ENCODE peak calls at places on chromosome 13, in six cellular contexts. Z is HCT116, X is HepG2, V is WTC11, G is H1, O is GM12878. S is an unnamed sample.

GRCh38 chr13:48573213-48573612 is 40.3 kb upstream of the RCBTB2 start:
- DNase-seq in Z (no peak), X (no peak), V (no peak), G (no peak), O (no peak), S (no peak)

GRCh38 chr13:84649853-84650252 is 767.6 kb upstream of the SLITRK1 start:
- DNase-seq in Z (no peak), X (no peak), V (no peak), G (no peak), O (no peak), S (no peak)

GRCh38 chr13:21175656-21176194 is 627 bp downstream of the SKA3 start:
- DNase-seq in Z (no peak), X (peak), V (no peak), G (no peak), O (no peak), S (no peak)

GRCh38 chr13:109275848-109276247 is 510.5 kb downstream of the IRS2 start:
- DNase-seq in Z (no peak), X (no peak), V (peak), G (no peak), O (no peak), S (no peak)

GRCh38 chr13:70668293-70668692 is 560.0 kb upstream of the KLHL1 start:
- DNase-seq in Z (no peak), X (peak), V (peak), G (no peak), O (no peak), S (no peak)

GRCh38 chr13:66992683-66993082 is 237.5 kb downstream of the PCDH9 start:
- DNase-seq in Z (no peak), X (no peak), V (no peak), G (no peak), O (no peak), S (no peak)

GRCh38 chr13:30898721-30899188 is 7.3 kb upstream of the MEDAG start:
- DNase-seq in Z (no peak), X (peak), V (no peak), G (no peak), O (no peak), S (no peak)

GRCh38 chr13:54226866-54227265 is 1198.3 kb downstream of the OLFM4 start:
- DNase-seq in Z (no peak), X (no peak), V (no peak), G (no peak), O (no peak), S (no peak)

GRCh38 chr13:24680258-24680920 is at the start of gene ATP12A:
- DNase-seq in Z (no peak), X (no peak), V (peak), G (no peak), O (no peak), S (peak)

GRCh38 chr13:32007494-32007893 is 24.1 kb upstream of the FRY start:
- DNase-seq in Z (no peak), X (no peak), V (no peak), G (no peak), O (no peak), S (no peak)

GRCh38 chr13:44576396-44577235 is 486 bp upstream of the TSC22D1 start:
- DNase-seq in Z (no peak), X (no peak), V (peak), G (no peak), O (no peak), S (peak)

GRCh38 chr13:73835138-73835721 is 299.0 kb downstream of the KLF12 start:
- DNase-seq in Z (peak), X (peak), V (no peak), G (no peak), O (peak), S (peak)

GRCh38 chr13:52085416-52085815 is 43.5 kb downstream of the NEK5 start:
- DNase-seq in Z (no peak), X (no peak), V (no peak), G (no peak), O (no peak), S (no peak)

GRCh38 chr13:113638173-113638746 is 19.7 kb downstream of the ATP4B start:
- DNase-seq in Z (no peak), X (no peak), V (no peak), G (no peak), O (no peak), S (no peak)

GRCh38 chr13:100394005-100394695 is 194.4 kb downstream of the GGACT start:
- DNase-seq in Z (peak), X (no peak), V (no peak), G (no peak), O (peak), S (no peak)

GRCh38 chr13:113106053-113106452 is 462 bp downstream of the F7 start:
- DNase-seq in Z (no peak), X (no peak), V (no peak), G (no peak), O (no peak), S (no peak)

GRCh38 chr13:42047561-42048322 is 706 bp upstream of the DGKH start:
- DNase-seq in Z (peak), X (no peak), V (peak), G (no peak), O (peak), S (peak)

GRCh38 chr13:112061367-112062046 is 5.4 kb upstream of the SOX1 start:
- DNase-seq in Z (no peak), X (no peak), V (peak), G (no peak), O (no peak), S (no peak)

GRCh38 chr13:112184261-112184660 is 117.3 kb downstream of the SOX1 start:
- DNase-seq in Z (no peak), X (no peak), V (no peak), G (no peak), O (no peak), S (no peak)

GRCh38 chr13:87779451-87779850 is 108.3 kb downstream of the SLITRK5 start:
- DNase-seq in Z (no peak), X (no peak), V (no peak), G (no peak), O (no peak), S (no peak)

GRCh38 chr13:44230736-44231135 is 142.9 kb upstream of the SERP2 start:
- DNase-seq in Z (no peak), X (no peak), V (no peak), G (no peak), O (no peak), S (no peak)

GRCh38 chr13:110874508-110874960 is 40.3 kb downstream of the ANKRD10 start:
- DNase-seq in Z (peak), X (peak), V (peak), G (no peak), O (no peak), S (peak)

GRCh38 chr13:25874907-25875306 is 176.9 kb downstream of the SHISA2 start:
- DNase-seq in Z (no peak), X (no peak), V (no peak), G (no peak), O (no peak), S (no peak)

GRCh38 chr13:73914119-73914518 is 220.1 kb downstream of the KLF12 start:
- DNase-seq in Z (no peak), X (no peak), V (no peak), G (no peak), O (no peak), S (no peak)

GRCh38 chr13:113112893-113113845 is 7.6 kb downstream of the F7 start:
- DNase-seq in Z (no peak), X (no peak), V (no peak), G (no peak), O (no peak), S (no peak)

GRCh38 chr13:78323848-78324247 is 279.5 kb downstream of the POU4F1 start:
- DNase-seq in Z (no peak), X (no peak), V (no peak), G (no peak), O (no peak), S (no peak)

GRCh38 chr13:93847162-93847561 is 620.6 kb downstream of the GPC6 start:
- DNase-seq in Z (no peak), X (peak), V (no peak), G (no peak), O (no peak), S (no peak)

GRCh38 chr13:106446011-106446410 is 89.5 kb downstream of the EFNB2 start:
- DNase-seq in Z (no peak), X (no peak), V (no peak), G (no peak), O (no peak), S (no peak)

GRCh38 chr13:62185631-62186256 is 770.1 kb upstream of the PCDH20 start:
- DNase-seq in Z (no peak), X (no peak), V (no peak), G (peak), O (no peak), S (no peak)

GRCh38 chr13:78659450-78660110 is 625 bp upstream of the OBI1 start:
- DNase-seq in Z (no peak), X (no peak), V (no peak), G (no peak), O (no peak), S (no peak)

GRCh38 chr13:45773236-45773635 is 71.1 kb downstream of the CBY2 start:
- DNase-seq in Z (no peak), X (no peak), V (no peak), G (no peak), O (no peak), S (no peak)

GRCh38 chr13:33352023-33352422 is 66.5 kb upstream of the STARD13 start:
- DNase-seq in Z (no peak), X (peak), V (no peak), G (no peak), O (no peak), S (no peak)

GRCh38 chr13:65926750-65927171 is 1303.4 kb downstream of the PCDH9 start:
- DNase-seq in Z (peak), X (peak), V (peak), G (peak), O (no peak), S (no peak)

GRCh38 chr13:28494537-28494860 is 429 bp downstream of the FLT1 start:
- DNase-seq in Z (no peak), X (no peak), V (no peak), G (no peak), O (no peak), S (peak)

GRCh38 chr13:33383724-33384577 is 98.4 kb upstream of the STARD13 start:
- DNase-seq in Z (no peak), X (no peak), V (no peak), G (no peak), O (no peak), S (no peak)

GRCh38 chr13:53191091-53191490 is 162.5 kb downstream of the OLFM4 start:
- DNase-seq in Z (no peak), X (no peak), V (no peak), G (peak), O (no peak), S (no peak)

GRCh38 chr13:94122300-94122699 is 357.2 kb downstream of the DCT start:
- DNase-seq in Z (no peak), X (no peak), V (no peak), G (no peak), O (no peak), S (no peak)

GRCh38 chr13:20702945-20703784 is at the start of gene IL17D:
- DNase-seq in Z (no peak), X (no peak), V (peak), G (no peak), O (no peak), S (peak)

GRCh38 chr13:27489456-27489855 is 39.1 kb upstream of the MTIF3 start:
- DNase-seq in Z (no peak), X (no peak), V (no peak), G (no peak), O (no peak), S (no peak)

GRCh38 chr13:27496006-27496405 is 45.6 kb upstream of the MTIF3 start:
- DNase-seq in Z (no peak), X (no peak), V (no peak), G (no peak), O (no peak), S (no peak)

GRCh38 chr13:27496851-27497250 is 46.5 kb upstream of the MTIF3 start:
- DNase-seq in Z (no peak), X (no peak), V (no peak), G (no peak), O (no peak), S (no peak)

DNA sequence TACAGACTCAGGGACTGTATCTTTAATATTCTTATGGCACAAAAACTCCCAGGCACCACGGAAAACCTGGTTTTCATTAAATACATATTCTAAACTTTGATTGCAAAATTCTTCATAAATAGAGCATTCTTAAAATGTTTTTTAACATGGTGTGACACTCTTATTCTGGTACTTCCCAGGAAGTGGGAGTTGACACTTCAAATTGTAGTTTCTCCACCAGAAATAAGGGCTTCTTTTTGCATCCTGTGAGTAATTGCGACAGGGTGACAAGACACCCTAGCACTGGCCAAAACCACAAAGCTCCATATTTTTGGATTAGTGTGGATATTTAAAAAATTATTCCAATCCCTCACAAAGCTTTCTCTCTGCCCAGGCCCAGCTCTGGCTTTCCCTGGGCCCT is 43.6 kb upstream of the MTIF3 start:
- DNase-seq in Z (no peak), X (no peak), V (no peak), G (no peak), O (no peak), S (no peak)
- TF ChIP-seq SP1 in Z (no peak), X (no peak), V (no peak), G (no peak), O (no peak), S (no peak)

GRCh38 chr13:97648171-97648880 is 214.4 kb downstream of the RAP2A start:
- DNase-seq in Z (no peak), X (no peak), V (no peak), G (no peak), O (no peak), S (no peak)
- TF ChIP-seq SP1 in Z (no peak), X (no peak), V (no peak), G (no peak), O (no peak), S (no peak)

DNA sequence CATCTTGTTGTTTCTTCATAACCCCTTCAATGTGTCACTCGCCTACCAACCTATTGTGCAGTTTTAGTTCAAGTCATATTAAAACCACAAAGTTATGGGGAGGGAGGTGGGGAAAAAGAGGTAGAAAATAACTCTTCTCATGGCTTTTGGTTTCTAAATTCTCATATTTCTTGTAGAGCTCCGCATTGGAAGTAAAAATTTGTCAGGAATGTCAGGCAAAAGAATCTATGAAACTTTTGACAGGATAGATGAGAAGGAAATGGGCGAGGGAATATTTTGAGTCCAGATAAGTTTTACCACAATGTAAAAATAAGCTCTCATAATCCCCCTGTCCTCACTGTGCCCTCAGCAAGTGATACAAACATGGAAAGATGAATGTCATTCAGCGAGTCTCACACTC is 270.4 kb downstream of the DLEU7 start:
- DNase-seq in Z (no peak), X (no peak), V (no peak), G (no peak), O (no peak), S (no peak)
- TF ChIP-seq SP1 in Z (no peak), X (no peak), V (no peak), G (no peak), O (no peak), S (no peak)

DNA sequence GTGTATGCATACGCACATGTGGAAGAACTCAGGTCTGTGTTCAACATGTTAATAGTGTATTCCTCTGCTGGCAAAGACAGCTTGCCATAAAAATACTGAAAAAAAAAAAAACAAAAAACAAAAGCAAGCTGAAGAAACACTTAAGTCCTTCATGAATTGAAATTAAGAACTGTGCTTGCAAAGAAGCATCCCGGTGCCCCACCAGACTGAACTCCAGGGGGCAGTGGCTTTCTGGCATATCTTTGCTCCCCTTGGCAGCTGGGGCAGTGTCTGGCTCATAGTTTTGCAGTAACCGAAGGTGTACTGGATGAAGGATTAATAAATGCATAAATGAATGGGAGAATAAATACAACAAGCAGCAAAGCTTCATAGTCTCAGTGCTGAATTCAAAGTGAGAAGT is 187.6 kb downstream of the LHFPL6 start:
- DNase-seq in Z (peak), X (no peak), V (peak), G (no peak), O (no peak), S (peak)
- TF ChIP-seq SP1 in Z (no peak), X (no peak), V (no peak), G (no peak), O (no peak), S (no peak)

DNA sequence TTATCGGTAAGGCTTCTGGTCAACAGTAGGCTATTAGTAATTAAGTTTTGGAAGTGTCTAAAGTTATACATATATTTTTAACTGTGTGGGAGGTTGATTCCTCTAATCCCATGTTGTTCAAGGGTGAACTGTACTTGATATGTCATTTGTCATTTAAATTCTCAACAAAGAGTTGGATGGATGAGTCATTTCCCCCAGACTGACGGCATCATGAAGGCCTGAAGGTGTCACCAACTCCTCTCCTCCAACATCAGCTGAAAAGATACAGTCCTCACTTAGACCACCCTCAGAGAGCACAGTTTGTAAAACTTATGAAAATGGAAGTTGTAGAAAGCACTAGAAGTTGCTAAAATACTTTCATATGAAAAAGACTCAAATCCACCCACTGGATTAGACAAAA is 48.8 kb downstream of the DCLK1 start:
- DNase-seq in Z (no peak), X (no peak), V (no peak), G (no peak), O (no peak), S (no peak)
- TF ChIP-seq SP1 in Z (no peak), X (no peak), V (no peak), G (no peak), O (no peak), S (no peak)

GRCh38 chr13:60164490-60164889 is 762 bp upstream of the DIAPH3 start:
- DNase-seq in Z (no peak), X (no peak), V (no peak), G (no peak), O (no peak), S (no peak)
- TF ChIP-seq SP1 in Z (no peak), X (no peak), V (no peak), G (no peak), O (no peak), S (no peak)

GRCh38 chr13:95607363-95607762 is 37.1 kb downstream of the DZIP1 start:
- DNase-seq in Z (no peak), X (no peak), V (no peak), G (no peak), O (no peak), S (no peak)
- TF ChIP-seq SP1 in Z (no peak), X (no peak), V (no peak), G (no peak), O (no peak), S (no peak)

GRCh38 chr13:69264362-69265334 is 843.0 kb upstream of the ATXN8OS start:
- DNase-seq in Z (no peak), X (no peak), V (no peak), G (no peak), O (no peak), S (no peak)
- TF ChIP-seq SP1 in Z (no peak), X (no peak), V (no peak), G (no peak), O (no peak), S (no peak)